ENCODE peak calls at places on chromosome 15, in six cellular contexts. One of them, this sample, is unnamed.

GRCh38 chr15:64767203-64767602 is 8.2 kb downstream of the RBPMS2 start:
- DNase-seq in right cardiac atrium: no peak
- DNase-seq in adrenal gland: no peak
- DNase-seq in uterus: no peak
- DNase-seq in tibial nerve: no peak
- DNase-seq in adipocyte: no peak
- DNase-seq in this sample: no peak

GRCh38 chr15:90664650-90665287 is 52.4 kb upstream of the BLM start:
- DNase-seq in right cardiac atrium: peak; percentile 73
- DNase-seq in adrenal gland: peak; percentile 52
- DNase-seq in uterus: peak; percentile 39
- DNase-seq in tibial nerve: peak; percentile 50
- DNase-seq in adipocyte: peak; percentile 49
- DNase-seq in this sample: peak; percentile 75

GRCh38 chr15:42736178-42736792 is 643 bp downstream of the CDAN1 start:
- DNase-seq in right cardiac atrium: no peak
- DNase-seq in adrenal gland: no peak
- DNase-seq in uterus: no peak
- DNase-seq in tibial nerve: no peak
- DNase-seq in adipocyte: peak; percentile 77
- DNase-seq in this sample: peak; percentile 31

GRCh38 chr15:87944051-87944450 is 312.5 kb downstream of the NTRK3 start:
- DNase-seq in right cardiac atrium: no peak
- DNase-seq in adrenal gland: no peak
- DNase-seq in uterus: peak; percentile 78
- DNase-seq in tibial nerve: no peak
- DNase-seq in adipocyte: no peak
- DNase-seq in this sample: no peak

GRCh38 chr15:35130245-35130644 is 45.1 kb upstream of the NANOGP8 start:
- DNase-seq in right cardiac atrium: no peak
- DNase-seq in adrenal gland: no peak
- DNase-seq in uterus: no peak
- DNase-seq in tibial nerve: no peak
- DNase-seq in adipocyte: peak; percentile 83
- DNase-seq in this sample: no peak

GRCh38 chr15:36029606-36030005 is 483.6 kb upstream of the DPH6 start:
- DNase-seq in right cardiac atrium: no peak
- DNase-seq in adrenal gland: no peak
- DNase-seq in uterus: no peak
- DNase-seq in tibial nerve: no peak
- DNase-seq in adipocyte: peak; percentile 92
- DNase-seq in this sample: no peak

GRCh38 chr15:93333826-93334225 is 244.8 kb upstream of the RGMA start:
- DNase-seq in right cardiac atrium: no peak
- DNase-seq in adrenal gland: no peak
- DNase-seq in uterus: no peak
- DNase-seq in tibial nerve: peak; percentile 8
- DNase-seq in adipocyte: no peak
- DNase-seq in this sample: no peak

GRCh38 chr15:63221346-63221745 is 31.9 kb downstream of the RAB8B start:
- DNase-seq in right cardiac atrium: peak; percentile 67
- DNase-seq in adrenal gland: peak; percentile 63
- DNase-seq in uterus: peak; percentile 50
- DNase-seq in tibial nerve: no peak
- DNase-seq in adipocyte: no peak
- DNase-seq in this sample: no peak

GRCh38 chr15:77118787-77119410 is 48.0 kb upstream of the TSPAN3 start:
- DNase-seq in right cardiac atrium: no peak
- DNase-seq in adrenal gland: peak; percentile 35
- DNase-seq in uterus: peak; percentile 46
- DNase-seq in tibial nerve: peak; percentile 80
- DNase-seq in adipocyte: peak; percentile 91
- DNase-seq in this sample: no peak

DNA sequence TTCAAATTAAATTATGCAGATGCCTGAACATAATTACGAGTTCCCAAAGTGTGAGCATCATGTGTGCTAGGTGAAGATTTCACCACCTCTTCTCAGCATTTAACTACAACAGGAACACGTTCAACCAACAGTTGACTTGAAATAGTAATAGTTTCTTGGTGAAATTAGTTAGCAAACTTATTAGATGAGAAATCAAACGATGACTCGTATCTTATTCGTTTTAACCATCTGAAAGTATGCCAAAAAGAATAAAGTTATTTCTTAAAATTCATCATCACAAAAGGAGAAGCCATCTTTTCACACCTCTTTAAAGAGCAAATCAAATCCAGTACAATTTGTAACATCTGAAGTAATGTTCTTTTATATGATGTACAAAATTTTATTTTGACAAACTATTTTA is 2.3 kb downstream of the BNC1 start:
- DNase-seq in right cardiac atrium: no peak
- DNase-seq in adrenal gland: no peak
- DNase-seq in uterus: no peak
- DNase-seq in tibial nerve: no peak
- DNase-seq in adipocyte: no peak
- DNase-seq in this sample: no peak
- H3K4me1 ChIP-seq in right cardiac atrium: no peaks in the 10 kb centered on the region
- H3K4me1 ChIP-seq in adrenal gland: no peaks in the 10 kb centered on the region
- H3K4me1 ChIP-seq in uterus: no peaks in the 10 kb centered on the region
- H3K4me1 ChIP-seq in tibial nerve: peaks cover 8% of the 10 kb centered on the region
- H3K4me1 ChIP-seq in adipocyte: peaks cover 22% of the 10 kb centered on the region
- H3K4me1 ChIP-seq in this sample: peaks cover 46% of the 10 kb centered on the region

DNA sequence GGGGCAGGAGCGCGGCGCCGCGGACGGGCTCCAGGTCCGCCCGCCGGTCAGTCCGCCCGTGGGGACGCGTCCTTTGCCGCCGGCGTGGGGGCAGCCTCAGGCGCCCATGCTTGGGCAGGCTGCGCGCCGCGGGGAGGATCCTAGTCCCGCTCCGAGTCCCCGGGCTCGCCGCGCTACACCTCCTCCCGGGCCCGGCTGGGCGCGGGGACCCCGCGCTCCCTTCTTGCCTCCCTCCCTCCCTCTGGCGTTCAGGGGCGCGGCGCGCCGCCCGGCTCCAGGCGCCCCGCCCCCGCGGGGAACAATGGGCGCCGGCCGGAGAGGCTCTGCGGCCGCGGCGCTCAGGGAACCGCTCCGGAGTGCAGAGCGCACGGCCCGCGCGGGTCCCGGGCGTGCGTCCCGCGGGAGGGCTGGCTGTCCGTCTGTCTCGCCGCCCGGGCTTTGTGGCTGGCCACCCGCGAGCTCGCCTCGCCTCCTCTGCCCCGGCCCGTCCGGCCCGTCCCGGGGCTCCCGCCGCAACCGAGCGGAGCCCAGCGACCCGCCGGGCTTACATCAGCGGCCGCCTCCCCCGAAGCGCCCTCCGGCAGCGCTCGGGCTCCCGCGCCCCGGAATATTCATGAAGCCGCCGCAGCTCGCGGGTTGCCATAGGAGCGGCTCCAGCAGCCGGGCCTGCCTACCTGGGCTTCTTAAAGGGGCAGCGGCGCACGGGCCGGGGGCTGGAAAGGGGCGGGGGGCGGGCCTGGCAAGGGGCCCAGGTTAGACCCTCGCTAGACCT is at the start of gene HCN4:
- DNase-seq in right cardiac atrium: no peak
- DNase-seq in adrenal gland: no peak
- DNase-seq in uterus: no peak
- DNase-seq in tibial nerve: no peak
- DNase-seq in adipocyte: peak; percentile 39
- DNase-seq in this sample: no peak
- H3K4me3 ChIP-seq in right cardiac atrium: peak within 1 kb of the TSS; percentile 56
- H3K4me3 ChIP-seq in adrenal gland: no peak within 1 kb of the TSS
- H3K4me3 ChIP-seq in uterus: no peak within 1 kb of the TSS
- H3K4me3 ChIP-seq in tibial nerve: no peak within 1 kb of the TSS
- H3K4me3 ChIP-seq in adipocyte: peak within 1 kb of the TSS; percentile 52
- H3K4me3 ChIP-seq in this sample: peak within 1 kb of the TSS; percentile 14

DNA sequence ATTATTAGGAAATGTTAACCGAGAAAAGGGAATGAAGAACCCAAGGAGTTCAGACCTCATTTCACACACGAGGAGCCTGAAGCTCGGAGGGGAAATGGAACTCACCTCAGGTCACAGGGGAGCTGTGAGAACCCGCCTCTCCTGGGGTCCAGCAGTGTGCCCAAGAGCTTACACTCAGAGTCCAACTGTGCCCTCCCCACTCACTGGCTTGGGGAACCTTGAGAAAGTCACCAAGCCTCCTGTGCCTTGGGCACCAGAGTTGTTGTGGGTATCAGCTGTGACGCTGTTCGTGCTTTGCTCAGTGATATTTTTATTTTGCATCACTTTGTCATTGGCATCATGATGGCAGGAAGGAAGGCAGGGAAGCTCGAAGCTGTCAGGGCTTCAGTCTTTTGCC is 83.4 kb downstream of the TLE3 start:
- DNase-seq in right cardiac atrium: no peak
- DNase-seq in adrenal gland: no peak
- DNase-seq in uterus: no peak
- DNase-seq in tibial nerve: no peak
- DNase-seq in adipocyte: no peak
- DNase-seq in this sample: no peak
- H3K27me3 ChIP-seq in right cardiac atrium: no peaks in the 10 kb centered on the region
- H3K27me3 ChIP-seq in adrenal gland: peaks cover 5% of the 10 kb centered on the region
- H3K27me3 ChIP-seq in uterus: no peaks in the 10 kb centered on the region
- H3K27me3 ChIP-seq in tibial nerve: no peaks in the 10 kb centered on the region
- H3K27me3 ChIP-seq in adipocyte: peaks cover 60% of the 10 kb centered on the region
- H3K27me3 ChIP-seq in this sample: no peaks in the 10 kb centered on the region

GRCh38 chr15:98286831-98287230 is 326.3 kb downstream of the ARRDC4 start:
- DNase-seq in right cardiac atrium: no peak
- DNase-seq in adrenal gland: no peak
- DNase-seq in uterus: no peak
- DNase-seq in tibial nerve: no peak
- DNase-seq in adipocyte: no peak
- DNase-seq in this sample: no peak

GRCh38 chr15:98289747-98290146 is 329.2 kb downstream of the ARRDC4 start:
- DNase-seq in right cardiac atrium: no peak
- DNase-seq in adrenal gland: no peak
- DNase-seq in uterus: no peak
- DNase-seq in tibial nerve: no peak
- DNase-seq in adipocyte: no peak
- DNase-seq in this sample: no peak

GRCh38 chr15:98288091-98288590 is 327.6 kb downstream of the ARRDC4 start:
- DNase-seq in right cardiac atrium: no peak
- DNase-seq in adrenal gland: no peak
- DNase-seq in uterus: no peak
- DNase-seq in tibial nerve: no peak
- DNase-seq in adipocyte: no peak
- DNase-seq in this sample: peak; percentile 30

GRCh38 chr15:98282656-98283332 is 322.3 kb downstream of the ARRDC4 start:
- DNase-seq in right cardiac atrium: no peak
- DNase-seq in adrenal gland: no peak
- DNase-seq in uterus: no peak
- DNase-seq in tibial nerve: no peak
- DNase-seq in adipocyte: no peak
- DNase-seq in this sample: no peak

GRCh38 chr15:98286200-98286599 is 325.7 kb downstream of the ARRDC4 start:
- DNase-seq in right cardiac atrium: no peak
- DNase-seq in adrenal gland: no peak
- DNase-seq in uterus: no peak
- DNase-seq in tibial nerve: no peak
- DNase-seq in adipocyte: no peak
- DNase-seq in this sample: no peak
- H3K4me1 ChIP-seq in right cardiac atrium: no peaks in the 10 kb centered on the region
- H3K4me1 ChIP-seq in adrenal gland: no peaks in the 10 kb centered on the region
- H3K4me1 ChIP-seq in uterus: no peaks in the 10 kb centered on the region
- H3K4me1 ChIP-seq in tibial nerve: no peaks in the 10 kb centered on the region
- H3K4me1 ChIP-seq in adipocyte: no peaks in the 10 kb centered on the region
- H3K4me1 ChIP-seq in this sample: no peaks in the 10 kb centered on the region

DNA sequence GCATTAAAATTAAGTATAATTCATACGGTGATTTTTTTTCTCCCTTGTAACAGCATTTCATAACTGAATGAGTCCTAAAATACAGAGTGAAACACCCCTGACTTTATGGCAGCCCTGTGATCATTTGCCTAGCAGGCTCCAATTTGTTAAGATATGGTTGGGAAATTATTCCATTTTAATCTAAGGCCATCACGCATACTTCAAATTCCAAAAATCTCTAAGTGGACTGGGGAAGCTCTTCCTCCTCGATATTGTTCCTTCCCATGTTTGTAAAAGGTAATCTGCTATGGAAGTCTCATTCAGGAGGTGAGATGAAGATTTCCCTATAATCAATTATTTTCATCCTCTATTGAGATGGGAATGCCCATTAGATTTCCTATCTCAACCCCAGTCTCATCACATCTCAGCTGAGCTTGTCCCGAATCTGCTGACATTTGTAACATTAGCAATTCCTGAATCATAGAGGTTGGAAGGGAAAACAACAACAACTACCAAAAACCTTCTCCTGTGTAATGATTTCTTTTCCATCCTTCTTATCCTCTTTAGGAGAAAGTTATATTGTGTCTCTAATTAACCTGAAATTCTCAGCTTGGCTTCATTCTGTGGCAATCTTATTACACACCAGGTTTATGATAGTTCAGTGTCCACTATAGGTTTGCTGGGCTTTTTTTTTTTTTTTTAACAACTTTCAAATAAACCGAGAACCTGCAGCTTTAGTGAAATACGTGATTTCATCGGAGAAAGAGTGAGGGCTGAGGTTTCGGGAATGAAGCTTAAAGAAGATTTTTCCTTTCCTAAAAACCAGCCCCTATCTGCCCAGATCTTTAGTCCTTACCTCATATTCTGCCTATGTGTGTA is 2.2 kb upstream of the NR2F2 start:
- DNase-seq in right cardiac atrium: no peak
- DNase-seq in adrenal gland: no peak
- DNase-seq in uterus: no peak
- DNase-seq in tibial nerve: no peak
- DNase-seq in adipocyte: peak; percentile 53
- DNase-seq in this sample: no peak
- H3K4me3 ChIP-seq in right cardiac atrium: peak overlapping the region; percentile 94
- H3K4me3 ChIP-seq in adrenal gland: no peak overlapping the region
- H3K4me3 ChIP-seq in uterus: peak overlapping the region; percentile 69
- H3K4me3 ChIP-seq in tibial nerve: peak overlapping the region; percentile 84
- H3K4me3 ChIP-seq in adipocyte: peak overlapping the region; percentile 95
- H3K4me3 ChIP-seq in this sample: peak overlapping the region; percentile 55

GRCh38 chr15:97745481-97746071 is 214.9 kb upstream of the ARRDC4 start:
- DNase-seq in right cardiac atrium: peak; percentile 16
- DNase-seq in adrenal gland: peak; percentile 19
- DNase-seq in uterus: no peak
- DNase-seq in tibial nerve: peak; percentile 16
- DNase-seq in adipocyte: peak; percentile 1
- DNase-seq in this sample: no peak

GRCh38 chr15:97748576-97748975 is 211.9 kb upstream of the ARRDC4 start:
- DNase-seq in right cardiac atrium: no peak
- DNase-seq in adrenal gland: no peak
- DNase-seq in uterus: no peak
- DNase-seq in tibial nerve: no peak
- DNase-seq in adipocyte: no peak
- DNase-seq in this sample: no peak

GRCh38 chr15:97755726-97756125 is 204.8 kb upstream of the ARRDC4 start:
- DNase-seq in right cardiac atrium: no peak
- DNase-seq in adrenal gland: no peak
- DNase-seq in uterus: no peak
- DNase-seq in tibial nerve: no peak
- DNase-seq in adipocyte: no peak
- DNase-seq in this sample: no peak

GRCh38 chr15:97747342-97747741 is 213.2 kb upstream of the ARRDC4 start:
- DNase-seq in right cardiac atrium: no peak
- DNase-seq in adrenal gland: no peak
- DNase-seq in uterus: no peak
- DNase-seq in tibial nerve: no peak
- DNase-seq in adipocyte: no peak
- DNase-seq in this sample: no peak

DNA sequence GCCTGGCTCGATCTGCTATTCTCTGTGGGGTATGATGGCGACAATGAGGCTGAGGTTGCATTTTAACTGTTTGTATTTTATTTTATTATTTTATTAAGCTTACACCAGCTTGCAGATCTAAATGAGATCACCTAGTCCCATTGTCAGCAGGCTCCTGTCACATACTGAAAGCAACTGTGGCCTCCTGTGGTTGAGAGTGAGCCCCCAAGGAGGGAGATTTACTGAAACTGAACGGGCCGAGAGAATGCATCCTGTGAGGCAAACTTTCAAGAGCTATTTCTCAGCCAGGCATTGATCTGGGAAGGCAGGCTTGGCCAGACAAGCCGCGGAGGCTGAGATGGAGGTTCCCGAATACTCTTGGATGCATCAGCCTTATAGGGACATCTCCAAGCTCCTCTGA is 210.4 kb upstream of the ARRDC4 start:
- DNase-seq in right cardiac atrium: no peak
- DNase-seq in adrenal gland: no peak
- DNase-seq in uterus: no peak
- DNase-seq in tibial nerve: no peak
- DNase-seq in adipocyte: no peak
- DNase-seq in this sample: no peak
- H3K27me3 ChIP-seq in right cardiac atrium: no peaks in the 10 kb centered on the region
- H3K27me3 ChIP-seq in adrenal gland: no peaks in the 10 kb centered on the region
- H3K27me3 ChIP-seq in uterus: no peaks in the 10 kb centered on the region
- H3K27me3 ChIP-seq in tibial nerve: peaks cover under 1% of the 10 kb centered on the region
- H3K27me3 ChIP-seq in adipocyte: no peaks in the 10 kb centered on the region
- H3K27me3 ChIP-seq in this sample: no peaks in the 10 kb centered on the region

This sample was measured in SJSA1.